ENCODE peak calls at places on chromosomes 3 and 15, in eight cellular contexts. One of them, this sample, is unnamed.

GRCh38 chr3:69113536-69113935 is 8.9 kb downstream of the LMOD3 start:
- DNase-seq in neuronal stem cell: no peak
- DNase-seq in IMR-90: peak; percentile 23
- DNase-seq in colonic mucosa: no peak
- DNase-seq in Karpas-422: no peak
- DNase-seq in GM23338: no peak
- DNase-seq in CD8-positive, alpha-beta memory T cell: no peak
- DNase-seq in A549: no peak
- DNase-seq in this sample: no peak

GRCh38 chr3:58306662-58307286 is 454 bp downstream of the HTD2 start:
- DNase-seq in IMR-90: peak; percentile 30
- DNase-seq in A549: peak; percentile 40
- DNase-seq in neuronal stem cell: no peak
- DNase-seq in Karpas-422: peak; percentile 75
- DNase-seq in colonic mucosa: peak; percentile 48
- DNase-seq in GM23338: peak; percentile 73
- DNase-seq in CD8-positive, alpha-beta memory T cell: peak; percentile 6
- DNase-seq in this sample: peak; percentile 26

GRCh38 chr15:73081321-73081958 is 29.2 kb downstream of the NEO1 start:
- DNase-seq in GM23338: peak; percentile 74
- DNase-seq in CD8-positive, alpha-beta memory T cell: no peak
- DNase-seq in Karpas-422: peak; percentile 71
- DNase-seq in neuronal stem cell: peak; percentile 17
- DNase-seq in colonic mucosa: peak; percentile 47
- DNase-seq in A549: peak; percentile 73
- DNase-seq in IMR-90: peak; percentile 71
- DNase-seq in this sample: peak; percentile 43

GRCh38 chr3:179599531-179599930 is 4.9 kb downstream of the MRPL47 start:
- DNase-seq in Karpas-422: no peak
- DNase-seq in GM23338: no peak
- DNase-seq in CD8-positive, alpha-beta memory T cell: no peak
- DNase-seq in colonic mucosa: no peak
- DNase-seq in neuronal stem cell: no peak
- DNase-seq in A549: no peak
- DNase-seq in IMR-90: peak; percentile 5
- DNase-seq in this sample: no peak

GRCh38 chr3:118628704-118629341 is 405.8 kb downstream of the IGSF11 start:
- DNase-seq in colonic mucosa: peak; percentile 67
- DNase-seq in A549: peak; percentile 73
- DNase-seq in CD8-positive, alpha-beta memory T cell: no peak
- DNase-seq in IMR-90: peak; percentile 72
- DNase-seq in neuronal stem cell: peak; percentile 76
- DNase-seq in GM23338: peak; percentile 92
- DNase-seq in Karpas-422: peak; percentile 93
- DNase-seq in this sample: peak; percentile 39

GRCh38 chr3:45792516-45793172 is 3.7 kb downstream of the SLC6A20 start:
- DNase-seq in neuronal stem cell: no peak
- DNase-seq in A549: no peak
- DNase-seq in colonic mucosa: no peak
- DNase-seq in CD8-positive, alpha-beta memory T cell: no peak
- DNase-seq in GM23338: no peak
- DNase-seq in IMR-90: no peak
- DNase-seq in Karpas-422: no peak
- DNase-seq in this sample: no peak

GRCh38 chr3:72891053-72891855 is 3.4 kb downstream of the GXYLT2 start:
- DNase-seq in neuronal stem cell: no peak
- DNase-seq in A549: no peak
- DNase-seq in IMR-90: peak; percentile 100
- DNase-seq in Karpas-422: no peak
- DNase-seq in GM23338: no peak
- DNase-seq in CD8-positive, alpha-beta memory T cell: no peak
- DNase-seq in colonic mucosa: peak; percentile 31
- DNase-seq in this sample: peak; percentile 100

GRCh38 chr3:44146073-44146472 is 95.6 kb upstream of the TOPAZ1 start:
- DNase-seq in Karpas-422: no peak
- DNase-seq in GM23338: no peak
- DNase-seq in colonic mucosa: no peak
- DNase-seq in A549: no peak
- DNase-seq in IMR-90: no peak
- DNase-seq in neuronal stem cell: no peak
- DNase-seq in CD8-positive, alpha-beta memory T cell: no peak
- DNase-seq in this sample: no peak

GRCh38 chr3:49244589-49245205 is 32.3 kb downstream of the C3orf62 start:
- DNase-seq in neuronal stem cell: no peak
- DNase-seq in IMR-90: peak; percentile 10
- DNase-seq in colonic mucosa: peak; percentile 24
- DNase-seq in CD8-positive, alpha-beta memory T cell: no peak
- DNase-seq in Karpas-422: no peak
- DNase-seq in A549: peak; percentile 63
- DNase-seq in GM23338: no peak
- DNase-seq in this sample: no peak

GRCh38 chr15:31275331-31276262 is 51.0 kb upstream of the KLF13 start:
- DNase-seq in IMR-90: no peak
- DNase-seq in neuronal stem cell: no peak
- DNase-seq in A549: no peak
- DNase-seq in colonic mucosa: no peak
- DNase-seq in Karpas-422: no peak
- DNase-seq in CD8-positive, alpha-beta memory T cell: no peak
- DNase-seq in GM23338: no peak
- DNase-seq in this sample: no peak

GRCh38 chr15:31498329-31498728 is 171.7 kb downstream of the KLF13 start:
- DNase-seq in GM23338: no peak
- DNase-seq in CD8-positive, alpha-beta memory T cell: no peak
- DNase-seq in A549: no peak
- DNase-seq in colonic mucosa: no peak
- DNase-seq in neuronal stem cell: no peak
- DNase-seq in Karpas-422: no peak
- DNase-seq in IMR-90: no peak
- DNase-seq in this sample: no peak

GRCh38 chr3:51773529-51773928 is 5.5 kb downstream of the IQCF6 start:
- DNase-seq in colonic mucosa: no peak
- DNase-seq in IMR-90: no peak
- DNase-seq in A549: no peak
- DNase-seq in CD8-positive, alpha-beta memory T cell: no peak
- DNase-seq in GM23338: peak; percentile 53
- DNase-seq in Karpas-422: no peak
- DNase-seq in neuronal stem cell: no peak
- DNase-seq in this sample: no peak

GRCh38 chr15:84915011-84915958 is 30.8 kb downstream of the SLC28A1 start:
- DNase-seq in CD8-positive, alpha-beta memory T cell: no peak
- DNase-seq in Karpas-422: peak; percentile 48
- DNase-seq in colonic mucosa: peak; percentile 53
- DNase-seq in neuronal stem cell: no peak
- DNase-seq in GM23338: peak; percentile 16
- DNase-seq in IMR-90: peak; percentile 86
- DNase-seq in A549: peak; percentile 93
- DNase-seq in this sample: peak; percentile 96

GRCh38 chr15:92385096-92385495 is 8.6 kb upstream of the ST8SIA2 start:
- DNase-seq in CD8-positive, alpha-beta memory T cell: no peak
- DNase-seq in IMR-90: peak; percentile 1
- DNase-seq in GM23338: no peak
- DNase-seq in neuronal stem cell: no peak
- DNase-seq in A549: peak; percentile 26
- DNase-seq in colonic mucosa: no peak
- DNase-seq in Karpas-422: no peak
- DNase-seq in this sample: peak; percentile 18

GRCh38 chr3:187027531-187027936 is 97.2 kb downstream of the ST6GAL1 start:
- DNase-seq in GM23338: no peak
- DNase-seq in colonic mucosa: peak; percentile 19
- DNase-seq in A549: no peak
- DNase-seq in CD8-positive, alpha-beta memory T cell: peak; percentile 31
- DNase-seq in neuronal stem cell: no peak
- DNase-seq in Karpas-422: peak; percentile 66
- DNase-seq in IMR-90: no peak
- DNase-seq in this sample: no peak

GRCh38 chr15:63019539-63020109 is 22.9 kb upstream of the TPM1 start:
- DNase-seq in neuronal stem cell: no peak
- DNase-seq in Karpas-422: no peak
- DNase-seq in GM23338: peak; percentile 77
- DNase-seq in CD8-positive, alpha-beta memory T cell: no peak
- DNase-seq in colonic mucosa: peak; percentile 42
- DNase-seq in A549: peak; percentile 85
- DNase-seq in IMR-90: peak; percentile 95
- DNase-seq in this sample: peak; percentile 92

GRCh38 chr3:13624671-13625125 is 75.8 kb downstream of the FBLN2 start:
- DNase-seq in GM23338: no peak
- DNase-seq in CD8-positive, alpha-beta memory T cell: no peak
- DNase-seq in A549: no peak
- DNase-seq in Karpas-422: no peak
- DNase-seq in IMR-90: no peak
- DNase-seq in colonic mucosa: no peak
- DNase-seq in neuronal stem cell: no peak
- DNase-seq in this sample: no peak

GRCh38 chr3:156151824-156152428 is 31.5 kb downstream of the KCNAB1 start:
- DNase-seq in colonic mucosa: peak; percentile 58
- DNase-seq in CD8-positive, alpha-beta memory T cell: peak; percentile 30
- DNase-seq in A549: peak; percentile 74
- DNase-seq in Karpas-422: peak; percentile 78
- DNase-seq in IMR-90: peak; percentile 69
- DNase-seq in neuronal stem cell: peak; percentile 61
- DNase-seq in GM23338: peak; percentile 90
- DNase-seq in this sample: peak; percentile 64

GRCh38 chr3:42161050-42161935 is 70.1 kb downstream of the TRAK1 start:
- DNase-seq in neuronal stem cell: no peak
- DNase-seq in A549: no peak
- DNase-seq in IMR-90: peak; percentile 50
- DNase-seq in CD8-positive, alpha-beta memory T cell: no peak
- DNase-seq in colonic mucosa: peak; percentile 13
- DNase-seq in Karpas-422: no peak
- DNase-seq in GM23338: peak; percentile 28
- DNase-seq in this sample: peak; percentile 34

GRCh38 chr3:195537995-195538394 is 5.1 kb downstream of the PPP1R2 start:
- DNase-seq in Karpas-422: peak; percentile 82
- DNase-seq in colonic mucosa: no peak
- DNase-seq in IMR-90: no peak
- DNase-seq in neuronal stem cell: no peak
- DNase-seq in GM23338: no peak
- DNase-seq in A549: no peak
- DNase-seq in CD8-positive, alpha-beta memory T cell: no peak
- DNase-seq in this sample: no peak
- H3K27ac ChIP-seq in Karpas-422: peak overlapping the region; percentile 79
- H3K27ac ChIP-seq in colonic mucosa: no peak overlapping the region
- H3K27ac ChIP-seq in IMR-90: no peak overlapping the region
- H3K27ac ChIP-seq in neuronal stem cell: no peak overlapping the region
- H3K27ac ChIP-seq in GM23338: no peak overlapping the region
- H3K27ac ChIP-seq in A549: no peak overlapping the region
- H3K27ac ChIP-seq in CD8-positive, alpha-beta memory T cell: no peak overlapping the region
- H3K27ac ChIP-seq in this sample: no peak overlapping the region

GRCh38 chr3:37795431-37796061 is 66.1 kb upstream of the CTDSPL start:
- DNase-seq in GM23338: no peak
- DNase-seq in neuronal stem cell: no peak
- DNase-seq in Karpas-422: no peak
- DNase-seq in A549: no peak
- DNase-seq in IMR-90: no peak
- DNase-seq in CD8-positive, alpha-beta memory T cell: no peak
- DNase-seq in colonic mucosa: no peak
- DNase-seq in this sample: no peak

GRCh38 chr3:37793889-37794591 is 67.6 kb upstream of the CTDSPL start:
- DNase-seq in GM23338: no peak
- DNase-seq in Karpas-422: no peak
- DNase-seq in neuronal stem cell: no peak
- DNase-seq in CD8-positive, alpha-beta memory T cell: no peak
- DNase-seq in A549: no peak
- DNase-seq in colonic mucosa: no peak
- DNase-seq in IMR-90: no peak
- DNase-seq in this sample: no peak
- H3K27ac ChIP-seq in GM23338: no peak overlapping the region
- H3K27ac ChIP-seq in Karpas-422: no peak overlapping the region
- H3K27ac ChIP-seq in neuronal stem cell: no peak overlapping the region
- H3K27ac ChIP-seq in CD8-positive, alpha-beta memory T cell: no peak overlapping the region
- H3K27ac ChIP-seq in A549: no peak overlapping the region
- H3K27ac ChIP-seq in colonic mucosa: no peak overlapping the region
- H3K27ac ChIP-seq in IMR-90: no peak overlapping the region
- H3K27ac ChIP-seq in this sample: no peak overlapping the region

GRCh38 chr3:127674099-127674792 is 1.5 kb downstream of the ABTB1 start:
- DNase-seq in IMR-90: no peak
- DNase-seq in A549: no peak
- DNase-seq in Karpas-422: no peak
- DNase-seq in GM23338: no peak
- DNase-seq in CD8-positive, alpha-beta memory T cell: no peak
- DNase-seq in neuronal stem cell: no peak
- DNase-seq in colonic mucosa: no peak
- DNase-seq in this sample: no peak
- H3K27ac ChIP-seq in IMR-90: no peak overlapping the region
- H3K27ac ChIP-seq in A549: no peak overlapping the region
- H3K27ac ChIP-seq in Karpas-422: peak overlapping the region; percentile 59
- H3K27ac ChIP-seq in GM23338: no peak overlapping the region
- H3K27ac ChIP-seq in CD8-positive, alpha-beta memory T cell: no peak overlapping the region
- H3K27ac ChIP-seq in neuronal stem cell: no peak overlapping the region
- H3K27ac ChIP-seq in colonic mucosa: no peak overlapping the region
- H3K27ac ChIP-seq in this sample: no peak overlapping the region

GRCh38 chr3:135135445-135135844 is 340.4 kb downstream of the EPHB1 start:
- DNase-seq in GM23338: no peak
- DNase-seq in Karpas-422: no peak
- DNase-seq in neuronal stem cell: no peak
- DNase-seq in colonic mucosa: no peak
- DNase-seq in CD8-positive, alpha-beta memory T cell: no peak
- DNase-seq in IMR-90: no peak
- DNase-seq in A549: no peak
- DNase-seq in this sample: no peak
- H3K27ac ChIP-seq in GM23338: no peak overlapping the region
- H3K27ac ChIP-seq in Karpas-422: peak overlapping the region; percentile 84
- H3K27ac ChIP-seq in neuronal stem cell: no peak overlapping the region
- H3K27ac ChIP-seq in colonic mucosa: no peak overlapping the region
- H3K27ac ChIP-seq in CD8-positive, alpha-beta memory T cell: no peak overlapping the region
- H3K27ac ChIP-seq in IMR-90: no peak overlapping the region
- H3K27ac ChIP-seq in A549: no peak overlapping the region
- H3K27ac ChIP-seq in this sample: no peak overlapping the region

GRCh38 chr3:125069968-125070745 is 14.4 kb upstream of the HEG1 start:
- DNase-seq in colonic mucosa: no peak
- DNase-seq in Karpas-422: no peak
- DNase-seq in A549: no peak
- DNase-seq in GM23338: no peak
- DNase-seq in neuronal stem cell: no peak
- DNase-seq in IMR-90: no peak
- DNase-seq in CD8-positive, alpha-beta memory T cell: no peak
- DNase-seq in this sample: no peak
- H3K27ac ChIP-seq in colonic mucosa: no peak overlapping the region
- H3K27ac ChIP-seq in Karpas-422: peak overlapping the region; percentile 51
- H3K27ac ChIP-seq in A549: no peak overlapping the region
- H3K27ac ChIP-seq in GM23338: no peak overlapping the region
- H3K27ac ChIP-seq in neuronal stem cell: no peak overlapping the region
- H3K27ac ChIP-seq in IMR-90: no peak overlapping the region
- H3K27ac ChIP-seq in CD8-positive, alpha-beta memory T cell: no peak overlapping the region
- H3K27ac ChIP-seq in this sample: no peak overlapping the region

DNA sequence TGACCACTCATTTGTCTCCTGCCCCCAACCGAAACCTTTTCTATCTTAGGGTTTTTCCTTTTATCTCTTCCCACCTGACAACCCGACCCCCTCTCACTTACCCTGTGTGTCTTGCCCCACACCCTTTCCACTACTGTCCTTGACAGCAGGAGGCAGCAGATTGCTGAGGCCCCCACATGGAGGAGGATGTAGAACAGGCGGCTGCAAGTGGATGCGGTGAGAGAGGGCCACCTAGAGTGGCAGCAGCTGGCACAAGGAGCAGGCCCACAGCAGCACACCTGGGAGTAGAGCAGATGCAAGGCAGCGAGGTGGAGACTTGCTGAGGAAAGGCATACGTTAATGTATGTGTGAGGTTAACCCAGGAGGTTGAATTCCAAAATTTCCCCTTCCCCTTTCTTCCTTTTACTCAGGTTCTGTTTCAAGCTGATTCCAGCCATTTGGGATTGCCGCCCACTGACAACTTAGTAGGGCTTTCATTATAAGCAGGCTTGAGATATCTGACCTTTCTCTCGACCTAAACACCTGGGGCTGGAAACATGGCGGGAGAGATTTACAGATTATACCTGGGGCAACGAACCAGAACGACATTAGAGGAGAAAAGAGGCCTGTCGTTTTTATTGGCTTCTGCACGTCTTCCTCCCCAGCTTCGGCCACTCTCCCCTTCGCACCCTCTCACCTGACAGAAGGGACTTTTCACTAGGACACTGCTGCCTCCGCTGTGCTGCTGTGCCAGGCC is 643 bp downstream of the SERINC4 start:
- DNase-seq in Karpas-422: peak; percentile 84
- DNase-seq in colonic mucosa: peak; percentile 49
- DNase-seq in neuronal stem cell: no peak
- DNase-seq in IMR-90: no peak
- DNase-seq in GM23338: no peak
- DNase-seq in CD8-positive, alpha-beta memory T cell: no peak
- DNase-seq in A549: no peak
- DNase-seq in this sample: no peak
- H3K27ac ChIP-seq in Karpas-422: peak overlapping the region; percentile 95
- H3K27ac ChIP-seq in colonic mucosa: peak overlapping the region; percentile 90
- H3K27ac ChIP-seq in neuronal stem cell: peak overlapping the region; percentile 86
- H3K27ac ChIP-seq in IMR-90: no peak overlapping the region
- H3K27ac ChIP-seq in GM23338: peak overlapping the region; percentile 94
- H3K27ac ChIP-seq in CD8-positive, alpha-beta memory T cell: peak overlapping the region; percentile 89
- H3K27ac ChIP-seq in A549: peak overlapping the region; percentile 89
- H3K27ac ChIP-seq in this sample: no peak overlapping the region